ENCODE peak calls at places on chromosomes 11 and 22, in five cellular contexts. M is K562, W is HepG2, N is H1, C is GM12878. Y is an unnamed sample.

GRCh38 chr11:123213307-123213708 is 18.3 kb upstream of the CLMP start:
- DNase-seq in M (no peak), N (no peak), W (no peak), C (no peak), Y (no peak)

GRCh38 chr11:101428918-101429317 is 154.9 kb downstream of the TRPC6 start:
- DNase-seq in C (no peak), M (no peak), W (peak; percentile 7), N (no peak), Y (peak; percentile 29)

GRCh38 chr22:20131856-20132685 is 467 bp downstream of the ZDHHC8 start:
- DNase-seq in C (no peak), N (no peak), M (peak; percentile 88), W (no peak), Y (no peak)

GRCh38 chr11:109597336-109597735 is 175.3 kb downstream of the C11orf87 start:
- DNase-seq in N (no peak), W (no peak), C (no peak), M (no peak), Y (no peak)

GRCh38 chr22:48406161-48406560 is 1421.5 kb downstream of the BRD1 start:
- DNase-seq in W (no peak), N (no peak), C (no peak), M (no peak), Y (no peak)

GRCh38 chr11:123718075-123718868 is 23.2 kb downstream of the ZNF202 start:
- DNase-seq in M (no peak), C (no peak), N (no peak), W (no peak), Y (no peak)

GRCh38 chr22:30802202-30803166 is 107.8 kb downstream of the OSBP2 start:
- DNase-seq in M (peak; percentile 92), C (no peak), N (peak; percentile 80), W (peak; percentile 77), Y (peak; percentile 61)

GRCh38 chr22:47173535-47174021 is 411.1 kb downstream of the TBC1D22A start:
- DNase-seq in C (no peak), W (no peak), N (no peak), M (no peak), Y (no peak)

GRCh38 chr22:20918663-20919220 is 1.5 kb downstream of the CRKL start:
- DNase-seq in N (no peak), C (no peak), M (peak; percentile 86), W (peak; percentile 20), Y (no peak)

GRCh38 chr11:10366568-10367331 is 61.9 kb downstream of the ADM start:
- DNase-seq in M (peak; percentile 72), W (peak; percentile 67), N (peak; percentile 90), C (peak; percentile 57), Y (peak; percentile 92)

GRCh38 chr22:23079814-23080521 is 9.6 kb downstream of the GNAZ start:
- DNase-seq in C (no peak), W (peak; percentile 29), N (no peak), M (no peak), Y (no peak)

GRCh38 chr11:46003647-46004046 is 81.2 kb downstream of the LARGE2 start:
- DNase-seq in C (no peak), M (no peak), N (no peak), W (no peak), Y (no peak)

GRCh38 chr11:115548878-115549528 is 44.8 kb upstream of the CADM1 start:
- DNase-seq in M (no peak), W (peak; percentile 95), C (no peak), N (peak; percentile 79), Y (no peak)

GRCh38 chr11:8039530-8040260 is 41.3 kb upstream of the TUB start:
- DNase-seq in C (no peak), N (no peak), W (no peak), M (peak; percentile 25), Y (no peak)

GRCh38 chr11:96055706-96056387 is 131.9 kb upstream of the MTMR2 start:
- DNase-seq in N (no peak), W (peak; percentile 7), M (no peak), C (no peak), Y (no peak)

GRCh38 chr11:104191124-104191523 is 27.2 kb upstream of the PDGFD start:
- DNase-seq in C (no peak), M (no peak), N (no peak), W (no peak), Y (no peak)

GRCh38 chr11:134356656-134357544 is 25.1 kb downstream of the GLB1L2 start:
- DNase-seq in W (no peak), C (no peak), M (no peak), N (no peak), Y (no peak)

GRCh38 chr11:16179668-16180067 is 176.7 kb downstream of the SOX6 start:
- DNase-seq in N (no peak), W (no peak), M (no peak), C (no peak), Y (no peak)

GRCh38 chr22:39457546-39458442 is 982 bp downstream of the MGAT3 start:
- DNase-seq in W (no peak), C (no peak), M (peak; percentile 69), N (no peak), Y (no peak)

GRCh38 chr11:120652705-120653335 is 141.3 kb downstream of the GRIK4 start:
- DNase-seq in N (no peak), M (no peak), W (no peak), C (no peak), Y (no peak)

GRCh38 chr22:47188337-47189055 is 426.0 kb downstream of the TBC1D22A start:
- DNase-seq in C (no peak), N (no peak), W (no peak), M (no peak), Y (no peak)

GRCh38 chr11:79466411-79466810 is 25.6 kb upstream of the TENM4 start:
- DNase-seq in M (no peak), N (no peak), C (no peak), W (no peak), Y (no peak)

GRCh38 chr22:47084226-47084625 is 321.8 kb downstream of the TBC1D22A start:
- DNase-seq in M (no peak), N (no peak), W (no peak), C (no peak), Y (no peak)

GRCh38 chr11:74990941-74991340 is 2.2 kb downstream of the NEU3 start:
- DNase-seq in C (no peak), W (peak; percentile 73), M (no peak), N (no peak), Y (no peak)

GRCh38 chr11:10454902-10455631 is at the start of gene AMPD3:
- DNase-seq in W (peak; percentile 65), C (peak; percentile 48), M (peak; percentile 65), N (no peak), Y (peak; percentile 85)

GRCh38 chr11:108432783-108433182 is 34.5 kb downstream of the C11orf65 start:
- DNase-seq in M (no peak), W (no peak), N (no peak), C (no peak), Y (no peak)

GRCh38 chr11:1276866-1277615 is 32.4 kb downstream of the TOLLIP start:
- DNase-seq in N (no peak), C (no peak), M (no peak), W (no peak), Y (no peak)

GRCh38 chr22:27765706-27766291 is 35.8 kb downstream of the MN1 start:
- DNase-seq in C (no peak), N (no peak), M (no peak), W (no peak), Y (no peak)

GRCh38 chr22:23251445-23252093 is 71.3 kb downstream of the BCR start:
- DNase-seq in N (no peak), M (peak; percentile 93), C (no peak), W (peak; percentile 61), Y (peak; percentile 12)

DNA sequence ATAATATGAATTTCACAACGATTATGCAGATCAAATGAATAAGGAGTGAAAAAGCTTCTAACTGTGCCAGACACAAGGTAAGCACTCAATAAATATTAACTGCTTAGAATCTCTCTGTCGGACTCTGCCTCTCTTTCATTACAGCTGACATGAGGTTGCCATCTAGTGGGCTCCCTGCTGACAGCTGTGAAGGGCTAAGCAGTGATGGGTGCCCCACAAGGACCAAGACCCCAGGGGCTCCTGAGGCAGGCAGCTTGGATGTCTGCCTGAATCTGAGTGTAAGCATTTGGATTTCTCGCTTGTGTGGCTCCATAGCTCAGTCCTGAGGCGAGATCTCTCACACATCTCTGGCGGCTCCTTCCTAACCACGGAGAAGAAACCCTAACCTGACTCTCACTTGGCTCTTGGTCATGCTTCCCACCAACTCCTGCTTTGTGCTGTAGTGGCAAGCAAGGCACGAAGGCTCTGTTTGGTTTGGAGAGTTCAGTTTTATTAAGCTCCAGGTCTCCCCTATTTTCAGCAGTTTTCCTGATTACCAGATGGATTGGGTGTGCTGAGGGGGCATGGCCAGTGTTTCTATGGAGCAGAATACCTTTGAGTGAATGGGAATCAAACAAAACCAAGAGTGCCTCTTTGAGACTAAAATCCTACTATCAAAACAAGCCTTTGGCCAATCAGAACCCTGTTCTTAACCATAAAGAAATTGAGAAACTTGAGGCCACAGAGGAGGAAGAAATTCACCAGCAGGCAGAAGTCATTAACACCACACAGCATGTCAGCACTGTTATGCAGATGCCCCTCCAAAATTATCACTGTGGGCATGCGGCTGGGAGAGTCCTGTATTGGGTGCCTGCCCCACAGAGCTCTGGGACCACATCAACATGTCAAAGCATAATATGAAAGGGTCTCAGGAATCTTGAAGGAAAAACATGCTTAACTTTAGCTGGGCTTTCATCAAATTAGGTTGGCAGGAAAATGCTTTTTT is 152.8 kb upstream of the NTM start:
- DNase-seq in W (no peak), N (no peak), M (no peak), C (no peak), Y (no peak)
- TF ChIP-seq ZNF274 in W (no peak), N (no peak), M (no peak), C (no peak), Y (no peak)

GRCh38 chr11:44623716-44624491 is 58.4 kb downstream of the CD82 start:
- DNase-seq in N (no peak), W (no peak), M (no peak), C (no peak), Y (no peak)
- TF ChIP-seq SRF in N (no peak), W (no peak), M (no peak), C (no peak), Y (no peak)

DNA sequence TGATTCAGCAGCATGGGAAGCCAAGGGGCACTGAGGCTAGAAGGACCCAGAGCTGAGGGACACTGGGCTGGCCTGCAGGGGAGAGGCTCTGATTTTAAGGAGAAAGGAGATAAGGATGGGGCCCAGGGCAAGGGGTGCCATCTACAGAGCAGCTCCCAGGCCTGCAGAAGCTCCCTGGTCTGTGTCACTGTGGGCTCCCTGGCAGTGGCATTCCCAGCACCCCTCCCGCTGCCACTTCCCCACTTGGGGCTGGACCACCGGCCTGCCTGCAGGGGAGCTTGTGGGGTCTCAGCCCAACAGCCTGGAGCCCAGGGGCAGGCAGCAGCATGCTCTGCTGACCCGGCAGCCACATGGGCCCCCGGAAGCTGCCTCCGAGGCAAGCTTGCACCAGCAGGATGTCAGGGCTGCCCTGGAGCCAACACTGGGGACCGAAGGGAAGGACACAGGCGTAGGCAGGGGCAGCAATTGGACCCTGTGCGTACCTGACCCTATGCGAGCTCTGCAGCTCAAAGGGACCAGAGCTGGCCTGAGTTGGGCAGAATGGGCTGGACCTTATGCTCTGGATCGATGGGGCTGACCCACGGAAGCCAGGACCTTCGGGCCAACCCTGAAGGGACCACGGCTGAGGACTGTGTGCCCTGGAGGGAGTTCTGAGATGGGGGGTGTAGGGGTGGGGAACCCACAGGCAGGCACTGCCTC is 35.4 kb upstream of the WNT7B start:
- DNase-seq in C (no peak), W (no peak), M (no peak), N (no peak), Y (no peak)
- H3K9ac ChIP-seq in C (no peak overlapping the region), W (no peak overlapping the region), M (no peak overlapping the region), N (no peak overlapping the region), Y (peak overlapping the region; percentile 85)

DNA sequence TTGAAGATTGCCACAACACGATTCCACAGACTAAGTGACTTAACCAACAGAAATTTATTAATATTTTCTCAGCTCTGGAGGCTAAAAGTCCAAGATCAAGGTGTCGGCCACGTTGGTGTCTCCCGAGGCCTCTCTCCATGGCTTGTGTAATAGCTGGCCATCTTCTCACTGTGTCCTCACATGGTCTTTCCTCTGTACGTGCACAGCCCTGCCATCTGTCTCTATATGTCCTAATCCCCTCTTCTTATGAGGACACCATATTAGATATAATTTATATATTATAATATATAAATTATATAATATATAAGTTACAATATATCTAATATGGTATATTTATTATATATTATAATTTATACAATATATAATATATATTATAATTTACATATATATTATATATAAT is 25.1 kb upstream of the SCGB1A1 start:
- DNase-seq in W (no peak), C (no peak), N (no peak), M (no peak), Y (no peak)
- TF ChIP-seq ZNF274 in W (no peak), C (no peak), N (no peak), M (no peak), Y (no peak)